ENCODE peak calls at places on chromosomes 3 and 15, in ten cellular contexts. J is MM.1S; Q is naive thymus-derived CD4-positive, alpha-beta T cell; M is CD8-positive, alpha-beta memory T cell; V is astrocyte; W is psoas muscle; E is SK-N-SH; K is fibroblast of lung; R is lung; G is stomach. B is an unnamed sample. For H3K4me1, the result is how much of the 10 kb centered on the place peaks cover.

GRCh38 chr15:71139264-71139663 is 24.0 kb downstream of the THSD4 start:
- DNase-seq in J (no peak), Q (no peak), M (no peak), V (no peak), W (no peak), E (no peak), K (no peak), R (no peak), G (no peak), B (no peak)

GRCh38 chr3:127034990-127035652 is 52.2 kb downstream of the PLXNA1 start:
- DNase-seq in J (no peak), Q (no peak), M (no peak), V (no peak), W (peak), E (no peak), K (no peak), R (no peak), G (no peak), B (no peak)

GRCh38 chr3:81749285-81749684 is 12.2 kb downstream of the GBE1 start:
- DNase-seq in J (no peak), Q (no peak), M (no peak), V (no peak), W (no peak), E (no peak), K (no peak), R (no peak), G (no peak), B (no peak)

GRCh38 chr3:94776401-94776915 is 713.6 kb downstream of the NSUN3 start:
- DNase-seq in J (no peak), Q (no peak), M (no peak), V (no peak), W (no peak), E (no peak), K (no peak), R (no peak), G (no peak), B (no peak)

GRCh38 chr3:8712045-8712870 is 21.3 kb upstream of the CAV3 start:
- DNase-seq in J (no peak), Q (no peak), M (no peak), V (peak), W (no peak), E (no peak), K (peak), R (no peak), G (no peak), B (no peak)

GRCh38 chr3:111695584-111696213 is 100.6 kb upstream of the ZBED2 start:
- DNase-seq in J (no peak), Q (no peak), M (no peak), V (peak), W (no peak), E (no peak), K (peak), R (no peak), G (no peak), B (no peak)

GRCh38 chr3:143775401-143775970 is 72.8 kb downstream of the SLC9A9 start:
- DNase-seq in J (peak), Q (peak), M (no peak), V (no peak), W (no peak), E (peak), K (peak), R (no peak), G (no peak), B (peak)

GRCh38 chr15:89197503-89197971 is 23.8 kb downstream of the RLBP1 start:
- DNase-seq in J (no peak), Q (no peak), M (no peak), V (no peak), W (no peak), E (no peak), K (no peak), R (peak), G (no peak), B (no peak)

GRCh38 chr15:39578851-39579486 is 1.9 kb upstream of the THBS1 start:
- DNase-seq in J (no peak), Q (no peak), M (no peak), V (no peak), W (no peak), E (no peak), K (peak), R (no peak), G (no peak), B (no peak)

GRCh38 chr15:62403164-62403809 is 238.2 kb upstream of the C2CD4B start:
- DNase-seq in J (no peak), Q (no peak), M (no peak), V (peak), W (no peak), E (no peak), K (peak), R (no peak), G (no peak), B (no peak)

GRCh38 chr3:45455040-45455439 is 66.7 kb downstream of the LARS2 start:
- DNase-seq in J (no peak), Q (no peak), M (no peak), V (no peak), W (no peak), E (no peak), K (no peak), R (no peak), G (no peak), B (no peak)

GRCh38 chr3:87350367-87351199 is 74.2 kb upstream of the POU1F1 start:
- DNase-seq in J (peak), Q (peak), M (no peak), V (peak), W (no peak), E (peak), K (peak), R (no peak), G (no peak), B (peak)

GRCh38 chr3:197444793-197445403 is 110.9 kb downstream of the BDH1 start:
- DNase-seq in J (no peak), Q (peak), M (no peak), V (no peak), W (no peak), E (no peak), K (no peak), R (no peak), G (no peak), B (no peak)

GRCh38 chr3:164897335-164897734 is 181.0 kb downstream of the SI start:
- DNase-seq in J (peak), Q (no peak), M (no peak), V (no peak), W (no peak), E (no peak), K (no peak), R (no peak), G (no peak), B (peak)

GRCh38 chr3:38002291-38002876 is 11.8 kb downstream of the VILL start:
- DNase-seq in J (no peak), Q (no peak), M (no peak), V (no peak), W (no peak), E (no peak), K (no peak), R (no peak), G (peak), B (no peak)

GRCh38 chr3:86867990-86868389 is 123.0 kb downstream of the VGLL3 start:
- DNase-seq in J (no peak), Q (no peak), M (no peak), V (peak), W (no peak), E (no peak), K (peak), R (no peak), G (no peak), B (no peak)

GRCh38 chr15:30904812-30905211 is 1.1 kb downstream of the FAN1 start:
- DNase-seq in J (no peak), Q (no peak), M (no peak), V (no peak), W (no peak), E (no peak), K (no peak), R (no peak), G (no peak), B (no peak)

GRCh38 chr15:42078903-42079302 is 15.5 kb downstream of the PLA2G4D start:
- DNase-seq in J (no peak), Q (no peak), M (no peak), V (no peak), W (no peak), E (no peak), K (no peak), R (no peak), G (no peak), B (no peak)

GRCh38 chr15:89820651-89821611 is 6.3 kb upstream of the ANPEP start:
- DNase-seq in J (no peak), Q (no peak), M (no peak), V (peak), W (no peak), E (no peak), K (peak), R (no peak), G (no peak), B (no peak)

GRCh38 chr3:53809267-53809666 is 37.0 kb downstream of the CHDH start:
- DNase-seq in J (no peak), Q (no peak), M (no peak), V (no peak), W (no peak), E (no peak), K (no peak), R (no peak), G (no peak), B (no peak)

GRCh38 chr3:88235102-88235501 is 85.3 kb downstream of the C3orf38 start:
- DNase-seq in J (no peak), Q (no peak), M (no peak), V (peak), W (no peak), E (no peak), K (no peak), R (no peak), G (no peak), B (no peak)

GRCh38 chr15:41493205-41493901 is at the start of gene ITPKA:
- DNase-seq in J (peak), Q (peak), M (peak), V (peak), W (peak), E (peak), K (peak), R (peak), G (peak), B (peak)

GRCh38 chr3:12188328-12188648 is 29.6 kb upstream of the TIMP4 start:
- DNase-seq in J (no peak), Q (no peak), M (no peak), V (no peak), W (no peak), E (no peak), K (no peak), R (no peak), G (no peak), B (no peak)

GRCh38 chr15:99492275-99492674 is 73.5 kb upstream of the MEF2A start:
- DNase-seq in J (no peak), Q (no peak), M (no peak), V (no peak), W (no peak), E (no peak), K (no peak), R (no peak), G (no peak), B (no peak)

GRCh38 chr3:30714104-30714503 is 107.7 kb downstream of the TGFBR2 start:
- DNase-seq in J (no peak), Q (no peak), M (no peak), V (no peak), W (no peak), E (no peak), K (no peak), R (no peak), G (no peak), B (no peak)

GRCh38 chr15:40379853-40380252 is 2.7 kb upstream of the KNSTRN start:
- DNase-seq in J (no peak), Q (no peak), M (no peak), V (peak), W (peak), E (no peak), K (peak), R (peak), G (peak), B (no peak)

GRCh38 chr3:77931272-77932009 is 891.5 kb downstream of the ROBO2 start:
- DNase-seq in J (no peak), Q (no peak), M (no peak), V (peak), W (no peak), E (peak), K (peak), R (no peak), G (no peak), B (no peak)

GRCh38 chr15:70799667-70800450 is 36.5 kb upstream of the UACA start:
- DNase-seq in J (no peak), Q (no peak), M (no peak), V (peak), W (no peak), E (no peak), K (peak), R (peak), G (peak), B (no peak)

GRCh38 chr3:76132154-76132470 is 346.8 kb upstream of the ZNF717 start:
- DNase-seq in J (no peak), Q (no peak), M (no peak), V (no peak), W (no peak), E (no peak), K (no peak), R (no peak), G (no peak), B (no peak)

GRCh38 chr3:71658131-71658530 is 67.1 kb downstream of the EIF4E3 start:
- DNase-seq in J (no peak), Q (no peak), M (no peak), V (peak), W (peak), E (no peak), K (peak), R (peak), G (peak), B (no peak)

GRCh38 chr15:67815036-67815592 is 10.2 kb upstream of the SKOR1 start:
- DNase-seq in J (no peak), Q (no peak), M (no peak), V (no peak), W (no peak), E (peak), K (no peak), R (no peak), G (no peak), B (no peak)

GRCh38 chr3:117681619-117682018 is 972.0 kb downstream of the TUSC7 start:
- DNase-seq in J (no peak), Q (no peak), M (no peak), V (peak), W (no peak), E (no peak), K (peak), R (no peak), G (no peak), B (no peak)

GRCh38 chr3:56985460-56986327 is 74.8 kb upstream of the SPATA12 start:
- DNase-seq in J (no peak), Q (no peak), M (no peak), V (peak), W (no peak), E (peak), K (peak), R (no peak), G (no peak), B (peak)

GRCh38 chr3:56980283-56980682 is 80.2 kb upstream of the SPATA12 start:
- DNase-seq in J (no peak), Q (no peak), M (no peak), V (no peak), W (no peak), E (no peak), K (no peak), R (no peak), G (no peak), B (no peak)

GRCh38 chr3:56983427-56983826 is 77.0 kb upstream of the SPATA12 start:
- DNase-seq in J (no peak), Q (no peak), M (no peak), V (no peak), W (no peak), E (no peak), K (no peak), R (no peak), G (no peak), B (no peak)

GRCh38 chr3:56980798-56981390 is 79.6 kb upstream of the SPATA12 start:
- DNase-seq in J (no peak), Q (no peak), M (no peak), V (peak), W (peak), E (no peak), K (peak), R (peak), G (peak), B (peak)

DNA sequence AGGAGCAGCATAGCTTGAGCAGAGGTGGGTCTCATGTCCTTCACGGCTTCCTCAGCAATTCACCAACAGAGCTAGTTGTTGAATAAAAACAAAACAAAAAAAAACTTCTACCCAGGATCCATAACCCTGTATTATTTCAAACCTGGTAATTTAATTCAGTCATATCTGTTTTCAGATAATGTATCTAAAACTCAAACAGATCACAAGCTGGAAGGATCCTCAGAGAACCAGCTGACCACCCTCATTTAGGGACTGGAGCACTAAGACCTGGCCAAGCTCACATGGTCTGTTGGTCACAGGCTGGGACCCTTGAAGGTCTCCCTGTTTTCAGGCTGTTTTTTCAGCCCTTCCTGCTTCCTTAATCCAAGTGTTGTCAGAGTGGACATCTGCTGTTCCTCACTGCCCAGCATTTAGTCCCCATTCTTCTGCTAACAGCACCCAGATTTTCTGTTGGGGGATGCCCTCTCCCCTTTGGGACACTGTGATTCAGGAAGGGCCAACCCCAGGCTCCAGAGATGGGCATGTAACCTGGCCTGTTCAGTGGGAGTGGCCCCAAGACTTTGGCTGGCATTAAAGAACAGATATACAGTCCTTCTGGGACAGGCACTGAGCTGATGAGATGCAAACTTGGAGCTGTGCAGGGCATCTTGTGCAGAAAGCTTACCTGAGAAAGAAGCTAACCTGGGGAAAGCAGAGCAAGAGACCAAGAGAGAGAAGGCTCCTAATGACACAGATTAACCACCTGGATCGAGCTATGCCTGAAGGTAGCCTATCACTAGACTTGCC is 78.8 kb upstream of the SPATA12 start:
- DNase-seq in J (no peak), Q (no peak), M (no peak), V (no peak), W (no peak), E (peak), K (no peak), R (no peak), G (no peak), B (no peak)
- H3K27ac ChIP-seq in J (no peak), Q (no peak), M (no peak), V (peak), W (no peak), E (peak), K (peak), R (no peak), G (peak), B (no peak)

GRCh38 chr3:64125561-64125960 is 99.7 kb downstream of the PRICKLE2 start:
- DNase-seq in J (no peak), Q (no peak), M (no peak), V (no peak), W (no peak), E (no peak), K (no peak), R (no peak), G (no peak), B (no peak)

GRCh38 chr3:64121750-64122311 is 98.5 kb upstream of the PSMD6 start:
- DNase-seq in J (no peak), Q (no peak), M (no peak), V (no peak), W (no peak), E (no peak), K (no peak), R (no peak), G (no peak), B (no peak)

GRCh38 chr3:64120876-64121275 is 97.6 kb upstream of the PSMD6 start:
- DNase-seq in J (no peak), Q (no peak), M (no peak), V (no peak), W (no peak), E (no peak), K (no peak), R (no peak), G (no peak), B (no peak)

GRCh38 chr3:64123931-64124330 is 100.6 kb upstream of the PSMD6 start:
- DNase-seq in J (no peak), Q (no peak), M (no peak), V (no peak), W (no peak), E (no peak), K (no peak), R (no peak), G (no peak), B (no peak)

DNA sequence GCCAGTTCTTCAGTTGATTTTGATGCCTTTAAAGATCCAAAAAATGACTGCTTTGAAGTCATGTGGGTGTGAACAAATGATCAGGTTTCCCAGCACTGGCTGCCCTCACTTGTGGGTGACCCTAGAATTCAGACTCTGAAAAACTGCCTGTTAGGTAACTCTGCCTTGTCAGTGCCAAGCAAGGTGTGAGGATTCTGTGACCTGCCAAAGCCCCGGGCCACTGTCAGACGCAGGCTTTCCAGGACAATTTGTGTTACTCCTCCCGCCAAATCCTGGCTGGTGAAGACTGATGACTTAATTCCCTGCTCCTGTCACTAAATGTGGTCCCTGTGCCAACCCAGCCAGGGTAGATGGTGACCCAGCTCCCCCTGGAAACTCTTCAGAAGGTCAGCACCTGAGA is 99.2 kb upstream of the PSMD6 start:
- DNase-seq in J (no peak), Q (no peak), M (no peak), V (no peak), W (no peak), E (no peak), K (no peak), R (no peak), G (no peak), B (no peak)
- H3K4me3 ChIP-seq in J (no peak), Q (no peak), M (no peak), V (no peak), W (no peak), E (no peak), K (no peak), R (no peak), G (no peak), B (no peak)

DNA sequence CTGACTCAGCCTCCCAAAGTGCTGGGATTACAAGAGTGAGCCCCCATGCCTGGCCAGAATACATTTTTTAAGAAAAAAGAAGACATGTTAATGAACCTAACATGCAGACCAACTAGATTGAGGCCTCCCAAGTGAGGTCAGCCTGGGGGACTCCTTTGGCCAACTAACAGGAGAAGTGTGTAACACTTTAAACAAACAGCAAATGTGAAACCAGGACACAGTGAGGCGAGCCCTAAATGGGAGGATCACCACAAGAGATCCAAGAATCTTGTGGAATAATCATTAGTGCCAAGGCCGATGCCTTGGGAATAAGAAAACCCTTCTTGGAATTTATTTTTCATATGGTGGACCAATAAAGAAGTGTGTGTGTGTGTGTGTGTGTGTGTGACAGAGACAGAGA is 73.9 kb downstream of the ATP10A start:
- DNase-seq in J (no peak), Q (no peak), M (no peak), V (no peak), W (no peak), E (no peak), K (peak), R (no peak), G (no peak), B (no peak)
- H3K4me1 ChIP-seq in J (under half), Q (under half), M (under half), V (under half), W (under half), E (under half), K (under half), R (under half), G (under half), B (under half)

DNA sequence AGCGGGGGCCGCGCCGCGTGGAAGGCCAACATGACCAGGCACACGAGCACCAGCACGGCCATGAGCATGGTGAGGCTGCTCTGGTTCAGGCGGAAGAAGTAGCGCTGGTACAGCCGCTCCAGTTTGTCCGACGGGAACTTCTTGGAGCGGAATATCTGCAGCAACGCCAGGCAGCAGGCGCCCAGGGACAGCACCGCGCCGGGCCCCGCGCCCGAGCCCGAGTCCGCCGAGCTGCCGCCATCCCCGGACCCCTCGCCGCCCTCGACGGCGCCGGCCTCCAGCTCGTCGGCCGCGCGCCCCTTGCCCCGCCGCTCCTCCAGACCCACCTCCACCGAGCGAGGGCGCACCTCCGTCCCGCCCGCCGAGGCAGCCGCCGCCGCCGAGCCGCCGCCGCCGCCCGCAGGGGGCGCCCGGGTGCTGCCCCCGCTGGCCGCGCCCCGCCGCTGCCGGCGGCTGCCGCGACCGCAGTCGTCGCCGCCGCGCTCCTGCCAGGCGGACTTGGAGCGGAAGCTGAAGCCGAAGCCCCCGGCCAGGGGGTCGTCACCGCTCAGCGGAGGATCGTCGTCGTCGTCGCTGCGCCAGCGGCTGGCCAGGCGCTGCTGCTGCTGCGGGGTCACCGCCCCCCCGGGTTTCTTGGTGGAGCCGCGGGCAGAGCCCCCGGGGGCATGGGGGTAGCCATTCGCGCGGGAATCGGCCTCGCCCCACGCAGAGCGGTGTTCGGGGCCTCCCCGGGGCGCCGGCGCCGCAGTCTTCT is 964 bp downstream of the ADCY5 start:
- DNase-seq in J (no peak), Q (peak), M (peak), V (no peak), W (no peak), E (peak), K (no peak), R (no peak), G (peak), B (no peak)
- H3K27ac ChIP-seq in J (no peak), Q (no peak), M (no peak), V (no peak), W (peak), E (no peak), K (no peak), R (peak), G (peak), B (no peak)